ENCODE peak calls at places on chromosomes 16 and 17, in six cellular contexts. X, Y, Q, L, H and R are unnamed samples.

GRCh38 chr17:7685533-7686220 is 1.6 kb downstream of the TP53 start:
- DNase-seq in H (peak), X (peak), L (peak), Q (peak), Y (peak), R (peak)

GRCh38 chr17:45918241-45918745 is 23.9 kb downstream of the MAPT start:
- DNase-seq in Y (no peak), X (no peak), L (no peak), H (no peak), Q (no peak), R (no peak)

GRCh38 chr16:8516471-8516870 is 73.8 kb downstream of the TMEM114 start:
- DNase-seq in Q (no peak), X (no peak), Y (no peak), L (no peak), H (no peak), R (no peak)

GRCh38 chr17:64002658-64003525 is 4.7 kb downstream of the PRR29 start:
- DNase-seq in H (no peak), Q (no peak), X (no peak), Y (no peak), L (no peak), R (no peak)

GRCh38 chr16:31334934-31335333 is 20.0 kb upstream of the ITGAX start:
- DNase-seq in X (no peak), Y (no peak), H (no peak), L (no peak), Q (no peak), R (no peak)

GRCh38 chr16:50245417-50246298 is 20.7 kb upstream of the ADCY7 start:
- DNase-seq in H (peak), L (peak), Y (no peak), X (peak), Q (no peak), R (peak)

GRCh38 chr16:23368469-23368868 is 66.4 kb downstream of the SCNN1B start:
- DNase-seq in Q (no peak), L (no peak), X (no peak), Y (no peak), H (peak), R (no peak)

GRCh38 chr17:6427284-6427781 is 7.6 kb downstream of the AIPL1 start:
- DNase-seq in Q (no peak), X (no peak), Y (no peak), L (no peak), H (peak), R (no peak)

GRCh38 chr17:44235583-44235936 is 16.1 kb upstream of the UBTF start:
- DNase-seq in H (peak), X (no peak), Q (no peak), L (no peak), Y (no peak), R (no peak)

GRCh38 chr17:28624148-28624547 is 10.2 kb upstream of the RSKR start:
- DNase-seq in Y (no peak), H (no peak), Q (no peak), L (no peak), X (no peak), R (no peak)

GRCh38 chr16:10521681-10522274 is 58.6 kb downstream of the EMP2 start:
- DNase-seq in Y (no peak), L (peak), H (peak), X (peak), Q (no peak), R (peak)

GRCh38 chr17:44820631-44821196 is 9.4 kb downstream of the GJC1 start:
- DNase-seq in H (peak), Q (no peak), X (no peak), L (no peak), Y (peak), R (no peak)

GRCh38 chr17:76793775-76794174 is 55.9 kb downstream of the MFSD11 start:
- DNase-seq in H (peak), Y (no peak), Q (no peak), L (peak), X (no peak), R (peak)

GRCh38 chr17:49603238-49603637 is 27.6 kb downstream of the NXPH3 start:
- DNase-seq in Y (no peak), L (no peak), H (no peak), Q (no peak), X (no peak), R (peak)

GRCh38 chr17:50057521-50057991 is 1.6 kb downstream of the ITGA3 start:
- DNase-seq in H (no peak), X (no peak), L (no peak), Y (no peak), Q (no peak), R (no peak)

GRCh38 chr17:15744885-15745284 is 12.8 kb downstream of the TBC1D26 start:
- DNase-seq in H (no peak), L (no peak), X (no peak), Y (no peak), Q (no peak), R (no peak)

GRCh38 chr17:50123649-50124349 is 6.2 kb downstream of the SAMD14 start:
- DNase-seq in L (peak), Y (no peak), X (no peak), Q (no peak), H (no peak), R (no peak)

GRCh38 chr17:47239663-47240374 is 13.8 kb upstream of the ITGB3 start:
- DNase-seq in L (no peak), X (no peak), Q (no peak), H (peak), Y (no peak), R (peak)

GRCh38 chr17:57051886-57052342 is 33.1 kb upstream of the AKAP1 start:
- DNase-seq in Q (no peak), H (no peak), L (no peak), Y (no peak), X (no peak), R (no peak)

GRCh38 chr16:56300901-56301351 is 109.6 kb downstream of the GNAO1 start:
- DNase-seq in H (peak), Q (no peak), Y (no peak), L (no peak), X (no peak), R (no peak)

GRCh38 chr17:29891131-29891530 is 38.9 kb downstream of the SSH2 start:
- DNase-seq in Q (no peak), Y (no peak), X (no peak), L (no peak), H (no peak), R (no peak)

GRCh38 chr17:73431401-73432205 is 119.8 kb upstream of the CDC42EP4 start:
- DNase-seq in Y (no peak), H (no peak), L (no peak), Q (no peak), X (no peak), R (no peak)

GRCh38 chr17:48970224-48970623 is 1.8 kb upstream of the GIP start:
- DNase-seq in H (no peak), Q (no peak), Y (peak), L (no peak), X (no peak), R (peak)